ENCODE peak calls at places on chromosomes 6 and 20, in ten cellular contexts. T is T follicular helper cell, Z is upper lobe of right lung, D is T-helper 17 cell, F is NCI-H748 treated with DMSO at 0.1 percent for 48 hours, M is NCI-H2081, L is iPS DF 6.9, U is pancreas, B is neural crest cell, C is stomach. A is an unnamed sample.
A peak's percentile ranks its signal among the peaks of the same experiment; 100 is the strongest.

GRCh38 chr6:161545741-161546140 is 271.9 kb upstream of the AGPAT4 start:
- DNase-seq in C (no peak), T (no peak), L (no peak), U (no peak), D (no peak), Z (no peak), F (no peak), B (no peak), M (no peak), A (no peak)

GRCh38 chr6:34238507-34239239 is 2.0 kb downstream of the HMGA1 start:
- DNase-seq in M (no peak), L (no peak), F (no peak), C (no peak), D (no peak), U (peak; percentile 43), B (no peak), T (no peak), Z (no peak), A (no peak)

GRCh38 chr6:20921533-20921932 is 387.3 kb downstream of the CDKAL1 start:
- DNase-seq in U (no peak), T (no peak), F (no peak), D (no peak), C (no peak), Z (no peak), L (no peak), M (no peak), B (no peak), A (no peak)

GRCh38 chr6:81754906-81755305 is 2.4 kb upstream of the TENT5A start:
- DNase-seq in U (no peak), T (no peak), B (no peak), Z (no peak), M (no peak), L (no peak), C (no peak), D (no peak), F (no peak), A (no peak)

GRCh38 chr6:35048631-35049083 is 92.5 kb downstream of the TCP11 start:
- DNase-seq in C (no peak), U (no peak), B (no peak), F (no peak), L (no peak), T (no peak), D (no peak), M (no peak), Z (no peak), A (no peak)

GRCh38 chr6:157343732-157344131 is 20.4 kb upstream of the TMEM242 start:
- DNase-seq in M (no peak), F (no peak), L (no peak), T (no peak), B (no peak), D (no peak), C (no peak), Z (no peak), U (no peak), A (no peak)

GRCh38 chr20:58991720-58992119 is 10.7 kb downstream of the NELFCD start:
- DNase-seq in L (no peak), F (no peak), C (no peak), U (peak; percentile 7), B (no peak), Z (no peak), M (no peak), T (no peak), D (no peak), A (no peak)

GRCh38 chr6:101489456-101489855 is 95.9 kb downstream of the GRIK2 start:
- DNase-seq in Z (no peak), B (no peak), M (no peak), T (no peak), U (no peak), D (no peak), L (no peak), F (no peak), C (no peak), A (no peak)

GRCh38 chr6:98833101-98834059 is 994 bp upstream of the POU3F2 start:
- DNase-seq in L (no peak), M (peak; percentile 33), D (no peak), Z (peak; percentile 73), B (no peak), F (peak; percentile 65), U (peak; percentile 76), C (no peak), T (no peak), A (no peak)

GRCh38 chr6:1825277-1825676 is 215.6 kb downstream of the FOXC1 start:
- DNase-seq in Z (no peak), M (no peak), F (no peak), C (no peak), D (no peak), L (no peak), T (no peak), U (no peak), B (no peak), A (no peak)

GRCh38 chr20:63461364-63461763 is 11.1 kb downstream of the KCNQ2 start:
- DNase-seq in L (no peak), B (no peak), M (no peak), D (no peak), T (no peak), F (no peak), C (no peak), Z (no peak), U (no peak), A (no peak)

GRCh38 chr6:8814440-8815000 is 379.2 kb upstream of the SLC35B3 start:
- DNase-seq in C (no peak), M (no peak), Z (no peak), T (no peak), D (no peak), B (no peak), F (no peak), L (no peak), U (no peak), A (no peak)

GRCh38 chr20:10672579-10673127 is 1.1 kb downstream of the JAG1 start:
- DNase-seq in M (peak; percentile 23), F (peak; percentile 78), B (peak; percentile 37), L (no peak), U (peak; percentile 82), T (no peak), C (peak; percentile 71), Z (peak; percentile 84), D (no peak), A (peak; percentile 39)

GRCh38 chr20:33169176-33169794 is 1.3 kb downstream of the BPIFA2 start:
- DNase-seq in C (no peak), L (no peak), B (peak; percentile 35), Z (no peak), T (no peak), F (no peak), U (no peak), M (no peak), D (no peak), A (peak; percentile 36)

GRCh38 chr6:92114797-92115196 is 1304.6 kb downstream of the EPHA7 start:
- DNase-seq in F (no peak), U (no peak), T (no peak), C (no peak), B (no peak), D (no peak), L (no peak), M (no peak), Z (no peak), A (no peak)

GRCh38 chr6:149963462-149964242 is at the start of gene ULBP1:
- DNase-seq in B (peak; percentile 71), U (peak; percentile 79), T (peak; percentile 61), D (peak; percentile 62), Z (peak; percentile 93), C (peak; percentile 64), L (peak; percentile 67), M (peak; percentile 81), F (peak; percentile 81), A (peak; percentile 76)

GRCh38 chr6:150687508-150687907 is 87.8 kb downstream of the PLEKHG1 start:
- DNase-seq in L (no peak), B (no peak), F (no peak), Z (no peak), T (no peak), D (no peak), U (no peak), M (no peak), C (peak; percentile 71), A (no peak)

GRCh38 chr6:150028799-150029198 is 3.5 kb upstream of the RAET1L start:
- DNase-seq in D (no peak), F (no peak), Z (no peak), M (no peak), C (no peak), B (no peak), L (no peak), U (no peak), T (no peak), A (no peak)